ENCODE peak calls at places on chromosomes 1 and 21, in four cellular contexts. H, F, T and K are unnamed samples.

GRCh38 chr21:25375675-25376074 is 231.6 kb downstream of the MRPL39 start:
- DNase-seq in H (peak), F (no peak), T (no peak), K (no peak)

GRCh38 chr1:116514708-116515525 is 55.9 kb downstream of the CD58 start:
- DNase-seq in H (peak), F (no peak), T (peak), K (no peak)

GRCh38 chr1:30263888-30264671 is 459.3 kb downstream of the MATN1 start:
- DNase-seq in H (no peak), F (no peak), T (no peak), K (no peak)

GRCh38 chr1:94113592-94114322 is 7.2 kb downstream of the ABCA4 start:
- DNase-seq in H (no peak), F (no peak), T (no peak), K (no peak)

GRCh38 chr1:156752843-156753486 is 1.5 kb upstream of the HDGF start:
- DNase-seq in H (no peak), F (no peak), T (no peak), K (no peak)

GRCh38 chr1:93905734-93906133 is 3.5 kb downstream of the GCLM start:
- DNase-seq in H (peak), F (no peak), T (no peak), K (no peak)

GRCh38 chr1:244296447-244296846 is 155.3 kb downstream of the ADSS2 start:
- DNase-seq in H (peak), F (no peak), T (no peak), K (no peak)

GRCh38 chr1:55774446-55774845 is 559.3 kb upstream of the USP24 start:
- DNase-seq in H (no peak), F (no peak), T (no peak), K (no peak)

GRCh38 chr21:28229811-28230210 is 762.9 kb downstream of the LTN1 start:
- DNase-seq in H (peak), F (no peak), T (no peak), K (no peak)

GRCh38 chr1:65606426-65606825 is 186.0 kb downstream of the LEPR start:
- DNase-seq in H (peak), F (no peak), T (no peak), K (no peak)

GRCh38 chr1:114081145-114082046 is 72.3 kb downstream of the SYT6 start:
- DNase-seq in H (no peak), F (no peak), T (no peak), K (no peak)

GRCh38 chr1:15249032-15249601 is 2.1 kb downstream of the FHAD1 start:
- DNase-seq in H (peak), F (no peak), T (no peak), K (no peak)

GRCh38 chr1:53110370-53111072 is 31.9 kb downstream of the SLC1A7 start:
- DNase-seq in H (peak), F (peak), T (peak), K (no peak)

GRCh38 chr1:178060789-178061556 is 32.9 kb upstream of the RASAL2 start:
- DNase-seq in H (peak), F (no peak), T (no peak), K (no peak)

GRCh38 chr1:209569445-209570207 is 13.9 kb upstream of the CAMK1G start:
- DNase-seq in H (peak), F (peak), T (peak), K (no peak)

GRCh38 chr21:34039678-34040382 is 33.5 kb upstream of the MRPS6 start:
- DNase-seq in H (no peak), F (no peak), T (no peak), K (no peak)

GRCh38 chr21:27388835-27389234 is 421.9 kb upstream of the ADAMTS5 start:
- DNase-seq in H (no peak), F (no peak), T (no peak), K (no peak)

GRCh38 chr1:171871848-171872247 is 30.6 kb downstream of the DNM3 start:
- DNase-seq in H (no peak), F (no peak), T (no peak), K (no peak)

GRCh38 chr1:193479187-193479586 is 292.8 kb upstream of the B3GALT2 start:
- DNase-seq in H (no peak), F (peak), T (no peak), K (peak)

GRCh38 chr21:44618909-44619308 is 7.0 kb downstream of the KRTAP10-8 start:
- DNase-seq in H (no peak), F (no peak), T (no peak), K (no peak)

GRCh38 chr1:212630159-212630900 is 21.8 kb downstream of the ATF3 start:
- DNase-seq in H (peak), F (peak), T (peak), K (peak)

GRCh38 chr1:8663915-8664331 is 153.5 kb downstream of the RERE start:
- DNase-seq in H (peak), F (peak), T (no peak), K (no peak)

GRCh38 chr21:35390013-35390776 is 341.1 kb upstream of the RUNX1 start:
- DNase-seq in H (peak), F (peak), T (no peak), K (no peak)

GRCh38 chr1:220315070-220315839 is 43.0 kb upstream of the RAB3GAP2 start:
- DNase-seq in H (no peak), F (no peak), T (no peak), K (no peak)

GRCh38 chr1:24599265-24599664 is 43.4 kb downstream of the NCMAP start:
- DNase-seq in H (no peak), F (no peak), T (no peak), K (no peak)

GRCh38 chr1:26156285-26157038 is 2.4 kb upstream of the FAM110D start:
- DNase-seq in H (no peak), F (no peak), T (no peak), K (no peak)

GRCh38 chr1:7363481-7363880 is 407.6 kb upstream of the VAMP3 start:
- DNase-seq in H (no peak), F (no peak), T (no peak), K (no peak)

DNA sequence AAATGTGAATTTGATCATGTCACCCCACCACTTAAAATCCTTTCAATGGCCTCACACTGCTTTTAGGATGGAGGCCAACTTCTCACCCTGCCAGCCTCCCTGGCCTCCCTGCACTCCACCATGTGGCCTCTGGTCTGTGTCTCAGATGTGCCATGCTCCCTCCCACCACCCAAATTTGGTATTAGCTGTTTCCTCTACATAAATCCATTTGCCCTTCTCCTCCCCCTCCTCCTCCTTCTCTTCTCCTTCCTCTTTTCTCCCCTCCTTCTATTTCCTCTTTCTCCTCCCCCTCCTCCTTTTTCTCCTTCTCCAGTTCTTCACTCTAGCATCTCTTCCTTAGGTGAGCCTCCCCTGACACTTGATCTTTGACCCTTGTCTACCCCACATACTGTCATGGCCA is 16.7 kb upstream of the GUCA2B start:
- DNase-seq in H (no peak), F (no peak), T (no peak), K (no peak)
- H3K27ac ChIP-seq in H (no peak), F (no peak), T (no peak), K (no peak)

GRCh38 chr1:1846386-1846918 is 44.4 kb downstream of the GNB1 start:
- DNase-seq in H (no peak), F (no peak), T (no peak), K (no peak)
- H3K27ac ChIP-seq in H (peak), F (peak), T (no peak), K (no peak)

GRCh38 chr1:224203243-224204016 is 20.4 kb downstream of the DEGS1 start:
- DNase-seq in H (peak), F (peak), T (no peak), K (no peak)
- H3K27ac ChIP-seq in H (no peak), F (peak), T (no peak), K (no peak)

GRCh38 chr1:19067912-19068638 is 111.6 kb upstream of the IFFO2 start:
- DNase-seq in H (no peak), F (no peak), T (no peak), K (no peak)
- H3K27ac ChIP-seq in H (no peak), F (peak), T (no peak), K (no peak)

GRCh38 chr1:154142358-154142757 is 12.5 kb downstream of the NUP210L start:
- DNase-seq in H (no peak), F (no peak), T (no peak), K (no peak)
- H3K27ac ChIP-seq in H (no peak), F (no peak), T (no peak), K (no peak)

DNA sequence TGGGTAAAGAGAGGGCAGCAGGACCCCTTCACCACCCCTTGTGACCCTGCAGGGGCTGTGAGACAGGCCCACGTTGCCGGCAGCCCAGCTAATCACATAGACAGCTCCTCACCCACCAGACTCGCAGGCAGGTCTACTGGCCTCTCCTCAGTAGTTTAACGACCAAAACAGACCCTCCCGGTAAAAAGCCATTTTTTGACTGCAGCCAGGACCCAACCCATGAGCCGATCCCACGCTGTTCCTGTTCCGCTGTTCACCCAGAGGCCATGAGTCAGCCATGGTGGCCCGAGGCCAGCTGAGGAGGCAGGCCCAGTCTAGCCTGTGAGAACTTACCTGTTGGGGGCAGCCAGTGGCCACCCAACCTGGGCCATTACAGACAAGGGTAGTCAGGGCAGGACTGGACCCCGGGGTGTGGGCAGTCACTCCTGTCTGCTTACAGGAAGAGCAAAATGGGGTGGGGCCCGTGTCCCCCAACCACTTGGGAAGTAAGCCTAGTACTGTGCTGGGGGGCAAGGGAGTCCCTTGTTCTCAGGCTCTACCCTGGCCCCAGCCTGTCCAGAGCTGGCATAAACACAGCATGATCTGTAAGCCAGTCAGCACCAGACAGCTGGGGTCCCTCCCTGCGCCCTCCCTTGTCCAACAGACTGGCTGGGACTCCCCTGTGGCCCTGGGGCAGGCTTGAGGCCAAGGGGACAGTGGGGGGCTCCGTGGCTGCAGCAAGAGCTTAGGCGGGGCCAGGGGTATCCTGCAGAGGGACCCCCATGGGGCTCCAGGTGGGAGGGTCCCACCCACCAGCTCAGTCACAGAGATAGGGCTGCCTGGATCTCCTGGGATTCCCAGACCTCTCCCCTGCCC is 61.9 kb downstream of the WNT9A start:
- DNase-seq in H (peak), F (peak), T (peak), K (no peak)
- H3K27ac ChIP-seq in H (no peak), F (peak), T (no peak), K (peak)

GRCh38 chr1:199312626-199313025 is 673.8 kb downstream of the PTPRC start:
- DNase-seq in H (no peak), F (no peak), T (no peak), K (no peak)

GRCh38 chr1:199313444-199313843 is 674.6 kb downstream of the PTPRC start:
- DNase-seq in H (peak), F (no peak), T (no peak), K (no peak)

GRCh38 chr1:199310701-199311100 is 671.9 kb downstream of the PTPRC start:
- DNase-seq in H (no peak), F (no peak), T (no peak), K (no peak)

GRCh38 chr1:199308349-199308846 is 669.6 kb downstream of the PTPRC start:
- DNase-seq in H (no peak), F (no peak), T (no peak), K (no peak)

GRCh38 chr1:199311478-199312242 is 672.8 kb downstream of the PTPRC start:
- DNase-seq in H (no peak), F (no peak), T (no peak), K (no peak)
- H3K27ac ChIP-seq in H (no peak), F (no peak), T (no peak), K (no peak)